ENCODE peak calls at places on chromosomes 7 and 10, in seven cellular contexts. One of them, this sample, is unnamed. For H3K27me3, the result is how much of the 10 kb centered on the place peaks cover.

GRCh38 chr7:108093903-108094302 is 36.3 kb downstream of the LAMB4 start:
- DNase-seq in A673: no peak
- DNase-seq in prostate gland: no peak
- DNase-seq in GM23338: no peak
- DNase-seq in PC-3: no peak
- DNase-seq in tibial nerve: no peak
- DNase-seq in kidney epithelial cell: no peak
- DNase-seq in this sample: no peak

GRCh38 chr10:93062499-93063216 is 2.1 kb downstream of the CYP26C1 start:
- DNase-seq in A673: peak
- DNase-seq in prostate gland: no peak
- DNase-seq in GM23338: peak
- DNase-seq in PC-3: no peak
- DNase-seq in tibial nerve: no peak
- DNase-seq in kidney epithelial cell: no peak
- DNase-seq in this sample: no peak

GRCh38 chr10:24571870-24572450 is 151.7 kb downstream of the ARHGAP21 start:
- DNase-seq in A673: no peak
- DNase-seq in prostate gland: no peak
- DNase-seq in GM23338: no peak
- DNase-seq in PC-3: no peak
- DNase-seq in tibial nerve: no peak
- DNase-seq in kidney epithelial cell: no peak
- DNase-seq in this sample: no peak

GRCh38 chr10:89469517-89469916 is 55.1 kb downstream of the IFIT5 start:
- DNase-seq in A673: peak
- DNase-seq in prostate gland: no peak
- DNase-seq in GM23338: no peak
- DNase-seq in PC-3: peak
- DNase-seq in tibial nerve: no peak
- DNase-seq in kidney epithelial cell: no peak
- DNase-seq in this sample: no peak

GRCh38 chr7:66539948-66540375 is 88.7 kb upstream of the KCTD7 start:
- DNase-seq in A673: no peak
- DNase-seq in prostate gland: no peak
- DNase-seq in GM23338: no peak
- DNase-seq in PC-3: no peak
- DNase-seq in tibial nerve: no peak
- DNase-seq in kidney epithelial cell: no peak
- DNase-seq in this sample: no peak

GRCh38 chr7:41621953-41622831 is 80.7 kb downstream of the INHBA start:
- DNase-seq in A673: no peak
- DNase-seq in prostate gland: no peak
- DNase-seq in GM23338: no peak
- DNase-seq in PC-3: peak
- DNase-seq in tibial nerve: no peak
- DNase-seq in kidney epithelial cell: no peak
- DNase-seq in this sample: no peak

GRCh38 chr7:127514499-127514898 is 70.9 kb downstream of the GCC1 start:
- DNase-seq in A673: peak
- DNase-seq in prostate gland: peak
- DNase-seq in GM23338: peak
- DNase-seq in PC-3: peak
- DNase-seq in tibial nerve: no peak
- DNase-seq in kidney epithelial cell: no peak
- DNase-seq in this sample: no peak

GRCh38 chr7:55432506-55432905 is 67.4 kb downstream of the LANCL2 start:
- DNase-seq in A673: no peak
- DNase-seq in prostate gland: no peak
- DNase-seq in GM23338: no peak
- DNase-seq in PC-3: no peak
- DNase-seq in tibial nerve: no peak
- DNase-seq in kidney epithelial cell: no peak
- DNase-seq in this sample: no peak

GRCh38 chr7:126185959-126186580 is 1066.7 kb downstream of the GRM8 start:
- DNase-seq in A673: peak
- DNase-seq in prostate gland: no peak
- DNase-seq in GM23338: peak
- DNase-seq in PC-3: no peak
- DNase-seq in tibial nerve: no peak
- DNase-seq in kidney epithelial cell: no peak
- DNase-seq in this sample: no peak

GRCh38 chr10:3421537-3422257 is 249.1 kb upstream of the PITRM1 start:
- DNase-seq in A673: no peak
- DNase-seq in prostate gland: no peak
- DNase-seq in GM23338: no peak
- DNase-seq in PC-3: no peak
- DNase-seq in tibial nerve: no peak
- DNase-seq in kidney epithelial cell: no peak
- DNase-seq in this sample: no peak

GRCh38 chr10:17123062-17123661 is 6.4 kb downstream of the CUBN start:
- DNase-seq in A673: no peak
- DNase-seq in prostate gland: no peak
- DNase-seq in GM23338: no peak
- DNase-seq in PC-3: peak
- DNase-seq in tibial nerve: no peak
- DNase-seq in kidney epithelial cell: peak
- DNase-seq in this sample: no peak

GRCh38 chr10:21927601-21928000 is 75.9 kb downstream of the DNAJC1 start:
- DNase-seq in A673: peak
- DNase-seq in prostate gland: no peak
- DNase-seq in GM23338: no peak
- DNase-seq in PC-3: peak
- DNase-seq in tibial nerve: no peak
- DNase-seq in kidney epithelial cell: no peak
- DNase-seq in this sample: no peak

GRCh38 chr10:14658331-14659122 is 116.2 kb downstream of the FAM107B start:
- DNase-seq in A673: no peak
- DNase-seq in prostate gland: no peak
- DNase-seq in GM23338: no peak
- DNase-seq in PC-3: peak
- DNase-seq in tibial nerve: no peak
- DNase-seq in kidney epithelial cell: peak
- DNase-seq in this sample: no peak

GRCh38 chr10:103455235-103455634 is 3.1 kb upstream of the CALHM2 start:
- DNase-seq in A673: no peak
- DNase-seq in prostate gland: no peak
- DNase-seq in GM23338: no peak
- DNase-seq in PC-3: no peak
- DNase-seq in tibial nerve: no peak
- DNase-seq in kidney epithelial cell: no peak
- DNase-seq in this sample: no peak

GRCh38 chr10:13615650-13616049 is 28.9 kb downstream of the PRPF18 start:
- DNase-seq in A673: peak
- DNase-seq in prostate gland: no peak
- DNase-seq in GM23338: peak
- DNase-seq in PC-3: no peak
- DNase-seq in tibial nerve: no peak
- DNase-seq in kidney epithelial cell: no peak
- DNase-seq in this sample: no peak

DNA sequence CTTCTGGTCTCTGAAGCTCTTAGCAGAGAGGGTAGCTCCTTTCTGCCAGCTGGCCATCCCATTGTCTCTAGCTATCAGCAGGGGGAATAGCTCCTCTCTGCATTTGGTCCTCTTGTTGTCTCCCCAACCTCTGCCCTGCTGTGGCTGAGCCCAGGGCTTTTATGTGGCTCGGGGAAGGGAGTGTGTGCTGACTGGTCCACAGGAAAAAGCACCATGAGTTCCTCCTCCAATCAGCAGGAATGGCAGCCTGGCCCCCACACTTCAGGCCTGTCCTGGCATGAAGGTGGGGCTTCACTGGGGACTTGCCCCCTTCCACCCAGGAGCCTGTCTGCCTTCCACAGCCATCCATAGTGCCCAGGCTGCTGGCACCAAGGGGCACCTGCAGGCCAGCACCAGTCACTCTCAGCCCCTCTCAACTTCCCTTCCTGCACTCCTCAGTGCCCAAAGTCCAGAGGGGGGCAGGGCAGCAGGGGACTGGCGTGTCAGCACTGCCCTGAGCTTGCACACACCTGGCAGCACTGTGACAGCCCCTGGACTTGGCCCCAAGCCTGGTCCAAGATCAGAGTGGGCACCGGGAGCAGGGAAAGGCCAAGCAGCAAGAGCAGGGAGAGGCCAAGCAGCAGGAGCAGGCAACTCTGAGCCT is 36.2 kb downstream of the NOLC1 start:
- DNase-seq in A673: no peak
- DNase-seq in prostate gland: no peak
- DNase-seq in GM23338: no peak
- DNase-seq in PC-3: no peak
- DNase-seq in tibial nerve: no peak
- DNase-seq in kidney epithelial cell: no peak
- DNase-seq in this sample: no peak
- H3K27me3 ChIP-seq in A673: under half
- H3K27me3 ChIP-seq in prostate gland: under half
- H3K27me3 ChIP-seq in GM23338: under half
- H3K27me3 ChIP-seq in PC-3: under half
- H3K27me3 ChIP-seq in tibial nerve: under half
- H3K27me3 ChIP-seq in kidney epithelial cell: under half
- H3K27me3 ChIP-seq in this sample: under half

GRCh38 chr7:151385626-151386300 is 24.1 kb downstream of the WDR86 start:
- DNase-seq in A673: no peak
- DNase-seq in prostate gland: no peak
- DNase-seq in GM23338: no peak
- DNase-seq in PC-3: no peak
- DNase-seq in tibial nerve: no peak
- DNase-seq in kidney epithelial cell: no peak
- DNase-seq in this sample: no peak

GRCh38 chr7:151384776-151385625 is 24.8 kb downstream of the WDR86 start:
- DNase-seq in A673: no peak
- DNase-seq in prostate gland: no peak
- DNase-seq in GM23338: no peak
- DNase-seq in PC-3: no peak
- DNase-seq in tibial nerve: no peak
- DNase-seq in kidney epithelial cell: no peak
- DNase-seq in this sample: no peak

GRCh38 chr7:151387161-151388006 is 22.5 kb downstream of the WDR86 start:
- DNase-seq in A673: no peak
- DNase-seq in prostate gland: no peak
- DNase-seq in GM23338: no peak
- DNase-seq in PC-3: no peak
- DNase-seq in tibial nerve: no peak
- DNase-seq in kidney epithelial cell: no peak
- DNase-seq in this sample: no peak

GRCh38 chr7:151388007-151388297 is 21.9 kb downstream of the WDR86 start:
- DNase-seq in A673: no peak
- DNase-seq in prostate gland: no peak
- DNase-seq in GM23338: no peak
- DNase-seq in PC-3: no peak
- DNase-seq in tibial nerve: no peak
- DNase-seq in kidney epithelial cell: no peak
- DNase-seq in this sample: no peak

GRCh38 chr7:151386301-151387160 is 23.3 kb downstream of the WDR86 start:
- DNase-seq in A673: no peak
- DNase-seq in prostate gland: no peak
- DNase-seq in GM23338: no peak
- DNase-seq in PC-3: peak
- DNase-seq in tibial nerve: no peak
- DNase-seq in kidney epithelial cell: no peak
- DNase-seq in this sample: no peak
- H3K27me3 ChIP-seq in A673: under half
- H3K27me3 ChIP-seq in prostate gland: under half
- H3K27me3 ChIP-seq in GM23338: under half
- H3K27me3 ChIP-seq in PC-3: under half
- H3K27me3 ChIP-seq in tibial nerve: under half
- H3K27me3 ChIP-seq in kidney epithelial cell: half or more
- H3K27me3 ChIP-seq in this sample: under half

GRCh38 chr10:44358080-44358771 is 26.7 kb downstream of the CXCL12 start:
- DNase-seq in A673: no peak
- DNase-seq in prostate gland: peak
- DNase-seq in GM23338: no peak
- DNase-seq in PC-3: no peak
- DNase-seq in tibial nerve: no peak
- DNase-seq in kidney epithelial cell: no peak
- DNase-seq in this sample: no peak

GRCh38 chr10:44353721-44354120 is 31.2 kb downstream of the CXCL12 start:
- DNase-seq in A673: no peak
- DNase-seq in prostate gland: no peak
- DNase-seq in GM23338: no peak
- DNase-seq in PC-3: no peak
- DNase-seq in tibial nerve: no peak
- DNase-seq in kidney epithelial cell: no peak
- DNase-seq in this sample: no peak

GRCh38 chr10:44355630-44356029 is 29.3 kb downstream of the CXCL12 start:
- DNase-seq in A673: no peak
- DNase-seq in prostate gland: no peak
- DNase-seq in GM23338: no peak
- DNase-seq in PC-3: no peak
- DNase-seq in tibial nerve: no peak
- DNase-seq in kidney epithelial cell: no peak
- DNase-seq in this sample: no peak

GRCh38 chr10:44357141-44357540 is 27.8 kb downstream of the CXCL12 start:
- DNase-seq in A673: no peak
- DNase-seq in prostate gland: no peak
- DNase-seq in GM23338: no peak
- DNase-seq in PC-3: no peak
- DNase-seq in tibial nerve: no peak
- DNase-seq in kidney epithelial cell: no peak
- DNase-seq in this sample: no peak

DNA sequence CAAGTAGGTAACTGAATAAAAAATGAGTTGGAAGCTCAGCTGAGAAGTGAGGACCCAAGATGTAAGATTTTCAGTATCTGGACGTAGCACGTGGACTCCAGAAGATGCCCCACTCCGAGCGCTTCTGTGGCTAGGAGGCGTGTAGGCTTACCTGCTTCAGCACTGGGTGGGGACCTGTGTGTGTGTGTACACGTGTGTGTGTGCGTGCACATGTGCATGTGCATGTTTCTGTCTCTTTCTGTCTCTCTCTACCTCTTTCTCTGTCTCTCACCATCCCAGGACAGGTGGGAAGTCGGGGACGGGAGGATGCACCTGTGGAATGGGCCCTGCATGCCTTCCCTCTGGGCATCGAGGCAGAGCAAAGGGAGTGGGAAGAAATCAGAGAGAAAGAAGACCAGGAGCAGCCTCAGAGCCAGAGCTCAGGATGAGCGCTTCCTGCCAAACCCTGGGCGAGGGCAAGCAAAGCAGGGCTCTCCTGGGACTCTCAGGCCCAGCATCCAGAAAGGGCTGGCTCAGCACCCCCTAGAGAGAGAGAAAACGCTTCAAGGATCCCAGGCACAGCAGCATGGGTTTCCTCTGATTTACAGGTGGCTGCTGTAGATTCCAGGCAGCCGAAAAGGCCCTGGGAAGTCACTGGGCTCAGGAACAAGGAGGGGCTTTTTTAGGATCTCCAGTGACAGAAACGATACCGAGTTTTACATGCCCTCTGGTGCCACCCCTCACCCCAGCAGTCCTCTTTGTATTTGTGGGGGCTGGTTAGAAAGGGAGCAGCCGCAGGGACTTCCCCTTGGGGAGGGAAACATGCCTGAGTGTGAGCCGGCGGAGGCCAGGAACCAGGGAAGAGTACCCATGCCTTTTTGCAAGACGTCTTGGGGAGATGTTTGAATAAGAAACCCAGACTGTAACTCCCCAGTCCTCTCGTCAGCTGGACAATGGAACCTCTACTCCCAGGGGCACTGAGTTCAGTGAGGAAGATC is 28.5 kb downstream of the CXCL12 start:
- DNase-seq in A673: no peak
- DNase-seq in prostate gland: no peak
- DNase-seq in GM23338: no peak
- DNase-seq in PC-3: no peak
- DNase-seq in tibial nerve: no peak
- DNase-seq in kidney epithelial cell: no peak
- DNase-seq in this sample: no peak
- H3K27me3 ChIP-seq in A673: under half
- H3K27me3 ChIP-seq in prostate gland: under half
- H3K27me3 ChIP-seq in GM23338: under half
- H3K27me3 ChIP-seq in PC-3: half or more
- H3K27me3 ChIP-seq in tibial nerve: under half
- H3K27me3 ChIP-seq in kidney epithelial cell: under half
- H3K27me3 ChIP-seq in this sample: under half

GRCh38 chr10:23174075-23174973 is 17.8 kb upstream of the PTF1A start:
- DNase-seq in A673: no peak
- DNase-seq in prostate gland: no peak
- DNase-seq in GM23338: peak
- DNase-seq in PC-3: no peak
- DNase-seq in tibial nerve: no peak
- DNase-seq in kidney epithelial cell: no peak
- DNase-seq in this sample: no peak
- H3K27me3 ChIP-seq in A673: half or more
- H3K27me3 ChIP-seq in prostate gland: under half
- H3K27me3 ChIP-seq in GM23338: half or more
- H3K27me3 ChIP-seq in PC-3: under half
- H3K27me3 ChIP-seq in tibial nerve: under half
- H3K27me3 ChIP-seq in kidney epithelial cell: under half
- H3K27me3 ChIP-seq in this sample: half or more